ENCODE peak calls at places on chromosomes 2 and 18, in five cellular contexts. Q, B, I, W and H are unnamed samples.

GRCh38 chr18:72811047-72811446 is 56.7 kb downstream of the NETO1 start:
- DNase-seq in Q (no peak), B (no peak), I (peak; percentile 48), W (no peak), H (no peak)

GRCh38 chr2:26396734-26397298 is 4.9 kb upstream of the DRC1 start:
- DNase-seq in Q (no peak), W (no peak), I (no peak), B (no peak), H (no peak)

GRCh38 chr2:179569834-179570233 is 291.6 kb downstream of the ZNF385B start:
- DNase-seq in B (no peak), I (peak; percentile 32), W (no peak), Q (no peak), H (no peak)

GRCh38 chr2:174718591-174718990 is 45.7 kb downstream of the CHRNA1 start:
- DNase-seq in B (no peak), I (no peak), W (no peak), Q (no peak), H (no peak)

GRCh38 chr2:66568650-66569300 is 133.8 kb downstream of the MEIS1 start:
- DNase-seq in W (no peak), Q (no peak), B (no peak), I (no peak), H (no peak)

GRCh38 chr18:69259282-69259681 is 141.4 kb upstream of the DOK6 start:
- DNase-seq in W (no peak), B (no peak), Q (no peak), I (no peak), H (no peak)

GRCh38 chr2:74747411-74748080 is 86.4 kb upstream of the HK2 start:
- DNase-seq in B (no peak), Q (no peak), W (no peak), I (peak; percentile 61), H (no peak)

GRCh38 chr18:42401131-42401673 is 446.2 kb downstream of the PIK3C3 start:
- DNase-seq in Q (no peak), W (no peak), I (no peak), B (no peak), H (no peak)

GRCh38 chr2:229422005-229422404 is 150.9 kb upstream of the PID1 start:
- DNase-seq in Q (no peak), B (no peak), I (no peak), W (no peak), H (no peak)

GRCh38 chr18:9613550-9614400 is 584 bp downstream of the PPP4R1 start:
- DNase-seq in B (peak; percentile 57), Q (no peak), I (peak; percentile 54), W (peak; percentile 35), H (peak; percentile 30)

GRCh38 chr2:215652432-215652831 is 216.6 kb upstream of the FN1 start:
- DNase-seq in B (no peak), W (no peak), Q (no peak), I (no peak), H (no peak)

GRCh38 chr2:25387479-25388449 is 46.0 kb upstream of the DNMT3A start:
- DNase-seq in W (no peak), Q (no peak), I (no peak), B (no peak), H (no peak)

GRCh38 chr18:74598350-74599001 is 806 bp downstream of the ZNF407 start:
- DNase-seq in I (peak; percentile 57), W (peak; percentile 58), Q (no peak), B (peak; percentile 62), H (peak; percentile 36)

GRCh38 chr2:191835539-191836350 is 11.1 kb downstream of the CAVIN2 start:
- DNase-seq in B (no peak), W (no peak), I (no peak), Q (no peak), H (no peak)

GRCh38 chr2:191571163-191571769 is 106.7 kb upstream of the NABP1 start:
- DNase-seq in Q (peak; percentile 20), I (peak; percentile 82), B (no peak), W (no peak), H (no peak)

GRCh38 chr2:17539993-17540812 is at the start of gene VSNL1:
- DNase-seq in I (no peak), Q (peak; percentile 93), B (peak; percentile 91), W (no peak), H (no peak)

GRCh38 chr2:54945401-54946219 is 104.6 kb downstream of the RTN4 start:
- DNase-seq in Q (peak; percentile 16), I (peak; percentile 54), B (peak; percentile 67), W (no peak), H (no peak)

GRCh38 chr2:218393750-218394290 is 5.8 kb upstream of the CTDSP1 start:
- DNase-seq in W (no peak), Q (no peak), I (no peak), B (no peak), H (no peak)

GRCh38 chr2:81324046-81324445 is 1019.5 kb upstream of the LRRTM1 start:
- DNase-seq in W (no peak), B (no peak), Q (no peak), I (peak; percentile 53), H (no peak)

GRCh38 chr2:241941691-241942301 is 72.3 kb downstream of the RTP5 start:
- DNase-seq in I (no peak), B (no peak), W (no peak), Q (no peak), H (no peak)